ENCODE peak calls at places on chromosomes 3 and 15, in five cellular contexts. S is mesenchymal stem cell, F is IMR-90, I is H1, B is neuronal stem cell. U is an unnamed sample.

GRCh38 chr3:55189359-55189801 is 261.5 kb upstream of the LRTM1 start:
- DNase-seq in B (no peak), I (peak), F (peak), S (peak), U (peak)

GRCh38 chr3:140096037-140096436 is 161.1 kb downstream of the CLSTN2 start:
- DNase-seq in F (no peak), I (no peak), B (no peak), S (no peak), U (no peak)

GRCh38 chr15:90191795-90192494 is 9.2 kb upstream of the SEMA4B start:
- DNase-seq in I (no peak), B (no peak), F (no peak), S (no peak), U (no peak)

GRCh38 chr3:49378249-49378899 is 20.2 kb upstream of the GPX1 start:
- DNase-seq in S (peak), F (peak), I (no peak), B (no peak), U (no peak)

GRCh38 chr3:177826253-177826652 is 629.0 kb upstream of the TBL1XR1 start:
- DNase-seq in S (no peak), F (no peak), I (no peak), B (no peak), U (no peak)

GRCh38 chr3:53337167-53337940 is 10.0 kb downstream of the DCP1A start:
- DNase-seq in B (no peak), F (no peak), S (no peak), I (no peak), U (no peak)

GRCh38 chr15:73346735-73347312 is 21.9 kb downstream of the HCN4 start:
- DNase-seq in S (peak), B (peak), I (peak), F (peak), U (peak)

GRCh38 chr15:88704791-88705768 is 66.3 kb downstream of the ISG20 start:
- DNase-seq in F (no peak), B (peak), S (peak), I (no peak), U (peak)

GRCh38 chr3:73498764-73499622 is 125.7 kb downstream of the PDZRN3 start:
- DNase-seq in F (peak), I (no peak), B (no peak), S (no peak), U (no peak)

GRCh38 chr15:64566629-64567427 is 106.5 kb downstream of the ZNF609 start:
- DNase-seq in F (no peak), B (no peak), S (peak), I (no peak), U (no peak)

GRCh38 chr3:189908646-189909045 is 212.1 kb downstream of the P3H2 start:
- DNase-seq in I (peak), B (no peak), S (peak), F (peak), U (no peak)

GRCh38 chr3:17088602-17089313 is 204.0 kb downstream of the PLCL2 start:
- DNase-seq in S (no peak), B (no peak), F (no peak), I (no peak), U (no peak)

GRCh38 chr15:47711654-47712053 is 5.7 kb upstream of the SEMA6D start:
- DNase-seq in F (no peak), S (peak), I (no peak), B (no peak), U (no peak)

GRCh38 chr3:150956376-150956775 is 16.2 kb downstream of the CLRN1 start:
- DNase-seq in I (no peak), B (no peak), S (peak), F (peak), U (no peak)

GRCh38 chr3:117407317-117407716 is 697.7 kb downstream of the TUSC7 start:
- DNase-seq in I (no peak), F (peak), S (no peak), B (no peak), U (no peak)

GRCh38 chr15:30859091-30859874 is 44.4 kb upstream of the FAN1 start:
- DNase-seq in S (peak), I (no peak), F (peak), B (peak), U (no peak)

GRCh38 chr3:170307998-170308398 is 49.5 kb upstream of the SKIL start:
- DNase-seq in S (peak), F (peak), B (no peak), I (no peak), U (no peak)

GRCh38 chr15:59894835-59895234 is 109.3 kb upstream of the FOXB1 start:
- DNase-seq in F (no peak), S (no peak), I (no peak), B (no peak), U (no peak)

GRCh38 chr3:52052831-52053306 is 3.5 kb downstream of the DUSP7 start:
- DNase-seq in B (no peak), I (no peak), S (peak), F (peak), U (peak)

GRCh38 chr3:171192176-171192854 is 165.8 kb upstream of the SLC2A2 start:
- DNase-seq in B (no peak), S (peak), F (peak), I (no peak), U (no peak)

GRCh38 chr3:10448544-10448943 is 56.8 kb downstream of the ATP2B2 start:
- DNase-seq in B (no peak), F (no peak), I (no peak), S (no peak), U (no peak)

GRCh38 chr3:85304360-85304964 is 345.7 kb downstream of the CADM2 start:
- DNase-seq in S (no peak), B (no peak), F (no peak), I (no peak), U (no peak)

GRCh38 chr15:94691169-94691568 is 459.8 kb downstream of the MCTP2 start:
- DNase-seq in I (no peak), F (no peak), B (no peak), S (no peak), U (no peak)
- H2AK5ac ChIP-seq in I (no peak), F (no peak), B (no peak), S (no peak), U (no peak)

GRCh38 chr3:194272861-194273266 is 78.3 kb downstream of the CPN2 start:
- DNase-seq in S (no peak), F (no peak), B (no peak), I (no peak), U (no peak)
- H2AFZ ChIP-seq in S (no peak), F (no peak), B (no peak), I (no peak), U (no peak)

DNA sequence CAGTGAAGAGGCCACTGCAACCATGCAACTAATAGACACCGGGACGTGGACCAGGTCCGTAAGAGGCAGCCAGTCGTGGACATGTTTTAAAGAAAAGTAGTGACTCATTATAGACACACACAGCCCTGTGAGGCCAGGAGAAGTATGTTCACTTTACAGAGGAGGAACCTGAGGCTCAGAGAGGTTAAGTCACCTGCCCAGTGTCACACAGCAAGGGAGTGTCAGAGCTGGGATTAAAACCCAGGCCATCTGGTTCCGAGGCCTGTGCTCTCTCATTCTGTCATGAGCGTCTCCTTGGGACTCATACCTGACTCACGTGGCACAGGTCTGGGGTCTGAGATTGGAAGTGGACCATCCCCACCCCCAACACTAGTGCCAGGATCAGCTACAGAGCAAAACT is 28.1 kb upstream of the GRIP2 start:
- DNase-seq in F (no peak), I (no peak), S (no peak), B (no peak), U (no peak)
- H4K91ac ChIP-seq in F (no peak), I (no peak), S (no peak), B (no peak), U (no peak)

DNA sequence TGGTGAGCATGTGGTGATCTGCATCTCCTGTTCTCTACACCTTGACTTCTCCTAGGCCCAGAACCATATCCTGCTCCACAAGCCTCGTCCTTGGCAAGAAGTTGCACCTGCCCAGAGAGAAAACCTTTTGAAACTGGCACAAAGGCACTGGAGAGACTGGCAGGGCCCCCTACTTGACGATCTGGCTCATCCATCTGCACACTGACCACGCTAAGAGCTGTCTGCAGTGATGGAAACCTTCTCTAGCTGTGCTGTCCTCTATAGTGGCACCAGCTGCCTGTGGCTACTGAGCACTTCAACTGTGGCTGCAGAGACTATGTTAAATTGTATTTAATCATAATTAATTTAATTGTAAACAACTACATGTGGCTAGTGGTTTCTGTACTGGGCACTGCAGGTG is 26.2 kb upstream of the SRP14 start:
- DNase-seq in F (no peak), I (no peak), B (no peak), S (no peak), U (no peak)
- H2AK5ac ChIP-seq in F (peak), I (no peak), B (no peak), S (peak), U (no peak)

DNA sequence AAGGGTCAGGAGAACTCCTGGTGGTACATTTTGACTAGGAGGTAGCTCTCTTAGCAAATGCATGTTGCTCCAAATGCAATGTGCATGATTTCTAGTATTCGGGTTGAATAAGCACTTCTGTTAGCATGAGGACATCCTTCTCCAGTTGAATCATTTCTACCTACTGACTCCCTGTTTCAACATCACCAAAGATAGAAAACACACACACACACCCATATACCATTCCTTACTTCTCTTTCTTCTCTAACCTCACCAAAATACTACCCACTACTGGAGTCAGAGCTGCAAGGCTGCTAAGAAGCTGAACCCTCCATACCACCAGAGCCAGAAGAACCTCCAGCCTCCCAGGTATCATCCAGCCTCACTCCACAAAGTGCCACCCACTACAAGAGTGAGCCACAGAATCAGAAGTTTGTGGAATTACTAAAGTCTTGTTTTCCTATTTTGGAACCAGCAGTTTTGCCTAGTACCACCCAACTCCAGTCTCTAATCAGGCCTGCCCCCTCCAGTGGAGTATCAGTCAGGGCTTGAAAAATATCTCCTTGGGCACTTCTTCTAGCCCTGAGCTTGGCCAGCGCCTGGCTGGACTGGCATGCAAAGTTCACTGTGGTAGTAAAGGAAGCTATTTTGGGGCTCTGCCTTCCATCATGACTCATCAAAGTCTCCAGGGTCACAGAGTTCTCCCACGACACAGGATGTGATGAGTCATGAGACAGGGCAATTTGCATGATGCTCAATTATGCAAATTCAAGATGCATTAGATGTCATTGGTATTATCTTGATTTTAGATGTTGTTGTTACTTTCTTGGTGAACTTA is 110.2 kb downstream of the CYP19A1 start:
- DNase-seq in F (peak), B (no peak), I (peak), S (peak), U (no peak)
- H2AFZ ChIP-seq in F (no peak), B (no peak), I (no peak), S (no peak), U (no peak)

U was measured in H9.